ENCODE peak calls at places on chromosomes 11 and 22, in four cellular contexts. K is thoracic aorta, G is pancreas, J is lung. M is an unnamed sample.

GRCh38 chr11:63536669-63537292 is at the start of gene PLAAT4:
- DNase-seq in G (peak; percentile 16), K (no peak), J (peak; percentile 38), M (no peak)

GRCh38 chr11:92224394-92225205 is at the start of gene FAT3:
- DNase-seq in K (no peak), G (no peak), J (no peak), M (no peak)

GRCh38 chr11:104594228-104594958 is 303.9 kb downstream of the CASP12 start:
- DNase-seq in J (no peak), K (no peak), G (no peak), M (no peak)

GRCh38 chr11:15816996-15817395 is 539.4 kb downstream of the SOX6 start:
- DNase-seq in G (no peak), J (no peak), K (no peak), M (no peak)

GRCh38 chr11:37313266-37313665 is 715.2 kb upstream of the RAG2 start:
- DNase-seq in J (no peak), K (no peak), G (no peak), M (no peak)

GRCh38 chr22:31240011-31240410 is 27.9 kb downstream of the LIMK2 start:
- DNase-seq in J (no peak), G (no peak), K (no peak), M (peak; percentile 23)

GRCh38 chr11:114346709-114347141 is 50.5 kb downstream of the NNMT start:
- DNase-seq in K (no peak), J (no peak), G (no peak), M (no peak)

GRCh38 chr22:49825436-49825835 is 2.2 kb downstream of the BRD1 start:
- DNase-seq in K (no peak), J (no peak), G (no peak), M (no peak)

GRCh38 chr11:59614277-59615131 is 1.1 kb downstream of the OSBP start:
- DNase-seq in J (no peak), K (no peak), G (no peak), M (no peak)

GRCh38 chr11:76918941-76919386 is 58.2 kb downstream of the ACER3 start:
- DNase-seq in K (no peak), G (no peak), J (no peak), M (peak; percentile 12)

DNA sequence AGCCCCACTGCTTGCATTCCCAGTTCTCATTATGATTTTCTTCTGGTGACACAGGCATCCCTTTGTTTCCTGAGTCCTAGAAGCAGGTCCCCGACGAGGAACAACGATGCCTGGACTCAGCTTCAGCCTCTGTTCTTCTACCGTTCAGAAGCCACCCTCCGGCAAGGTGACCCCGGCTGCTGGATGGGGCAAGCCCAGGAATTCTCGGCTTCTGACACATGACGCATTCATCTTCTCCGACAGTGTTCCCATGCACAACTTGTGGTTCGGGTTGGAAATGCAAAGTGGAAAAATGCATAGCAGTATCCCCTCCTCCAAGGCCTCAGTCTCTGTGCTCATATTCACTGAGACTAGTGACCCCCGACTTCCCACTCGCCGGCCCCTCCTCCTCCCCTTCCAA is 70.1 kb upstream of the NTM start:
- DNase-seq in G (no peak), K (no peak), J (no peak), M (no peak)
- H3K4me3 ChIP-seq in G (no peak overlapping the region), K (no peak overlapping the region), J (no peak overlapping the region), M (no peak overlapping the region)

DNA sequence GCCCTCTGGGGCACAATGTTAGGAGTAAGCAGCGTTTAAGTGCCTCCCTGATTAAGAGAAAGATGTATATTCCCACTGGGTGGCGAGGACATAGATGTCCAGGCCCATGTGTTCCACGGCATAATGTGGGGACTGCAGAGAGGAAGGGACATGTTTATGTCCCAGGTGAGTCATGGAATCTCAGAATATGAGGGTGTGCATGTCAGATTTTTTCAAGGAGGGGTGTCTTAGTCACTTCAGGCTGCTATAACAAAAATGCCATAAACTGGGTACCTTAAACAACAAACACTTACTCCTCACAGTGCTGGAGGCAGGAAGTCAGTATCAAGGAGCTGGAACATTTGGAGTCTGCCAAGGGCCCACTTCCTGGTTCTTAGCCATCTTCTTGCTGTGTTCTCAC is 55.1 kb downstream of the BCR start:
- DNase-seq in J (no peak), K (no peak), G (no peak), M (no peak)
- TF ChIP-seq CTCF in J (no peak), K (no peak), G (no peak), M (no peak)

GRCh38 chr11:45924036-45924915 is 1.8 kb downstream of the LARGE2 start:
- DNase-seq in J (no peak), K (no peak), G (no peak), M (no peak)
- H3K4me3 ChIP-seq in J (no peak overlapping the region), K (no peak overlapping the region), G (no peak overlapping the region), M (no peak overlapping the region)

GRCh38 chr11:847876-848275 is 5.2 kb downstream of the TSPAN4 start:
- DNase-seq in G (no peak), K (no peak), J (no peak), M (no peak)

GRCh38 chr11:848380-848931 is 5.8 kb downstream of the TSPAN4 start:
- DNase-seq in G (no peak), J (no peak), K (no peak), M (no peak)

GRCh38 chr11:850777-851762 is 8.4 kb downstream of the TSPAN4 start:
- DNase-seq in K (no peak), G (no peak), J (no peak), M (no peak)

GRCh38 chr11:848988-849824 is 6.6 kb downstream of the TSPAN4 start:
- DNase-seq in K (no peak), G (no peak), J (no peak), M (no peak)

DNA sequence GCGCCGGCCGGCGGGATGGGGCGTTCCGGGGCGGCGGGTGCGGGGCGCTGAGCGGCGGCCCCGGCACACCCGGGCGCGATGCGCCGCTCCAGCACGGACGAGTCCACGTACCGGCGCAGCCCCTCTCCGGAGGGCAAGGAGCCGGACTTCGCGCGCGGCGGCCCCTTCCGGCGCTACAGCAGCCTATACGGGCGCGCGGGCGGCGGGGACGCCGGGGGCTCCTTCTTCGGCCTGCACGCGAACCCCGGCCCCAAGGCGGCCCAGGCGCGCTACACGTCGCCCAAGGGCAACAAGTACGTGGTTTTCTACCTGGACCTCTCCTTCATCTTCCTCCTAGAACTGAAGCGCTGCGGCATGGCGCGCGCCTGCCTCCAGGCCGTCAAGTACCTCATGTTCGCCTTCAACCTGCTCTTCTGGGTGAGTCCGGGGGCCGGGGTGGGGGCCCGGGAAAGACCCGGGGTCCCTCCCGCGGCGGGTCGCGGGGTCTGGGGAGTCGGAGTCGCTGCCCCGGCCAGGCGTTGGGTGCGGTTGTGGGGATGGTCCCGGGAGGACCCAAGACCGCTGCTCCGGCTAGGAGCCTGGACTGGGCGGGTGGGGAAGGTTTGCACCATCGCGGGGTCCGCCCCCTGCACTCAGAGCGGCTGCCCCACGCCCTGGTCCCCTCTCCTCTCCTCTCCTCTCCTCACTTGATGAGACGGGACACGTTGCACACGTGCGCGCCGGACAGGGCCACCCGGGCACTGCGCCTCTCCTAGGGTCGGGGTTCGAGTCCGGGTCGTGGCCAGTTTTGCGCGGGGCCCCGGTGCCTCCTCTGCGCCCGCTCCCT is 7.5 kb downstream of the TSPAN4 start:
- DNase-seq in K (no peak), G (no peak), J (no peak), M (no peak)
- TF ChIP-seq CTCF in K (no peak), G (no peak), J (no peak), M (no peak)

GRCh38 chr11:62446091-62446490 is 27.3 kb downstream of the SCGB1A1 start:
- DNase-seq in G (no peak), J (no peak), K (no peak), M (no peak)

GRCh38 chr11:62444271-62444833 is 25.5 kb downstream of the SCGB1A1 start:
- DNase-seq in G (no peak), J (peak; percentile 55), K (peak; percentile 42), M (no peak)

GRCh38 chr11:62444835-62445234 is 26.0 kb downstream of the SCGB1A1 start:
- DNase-seq in J (no peak), K (no peak), G (no peak), M (no peak)

GRCh38 chr11:62445314-62445740 is 26.5 kb downstream of the SCGB1A1 start:
- DNase-seq in J (no peak), G (no peak), K (no peak), M (no peak)

DNA sequence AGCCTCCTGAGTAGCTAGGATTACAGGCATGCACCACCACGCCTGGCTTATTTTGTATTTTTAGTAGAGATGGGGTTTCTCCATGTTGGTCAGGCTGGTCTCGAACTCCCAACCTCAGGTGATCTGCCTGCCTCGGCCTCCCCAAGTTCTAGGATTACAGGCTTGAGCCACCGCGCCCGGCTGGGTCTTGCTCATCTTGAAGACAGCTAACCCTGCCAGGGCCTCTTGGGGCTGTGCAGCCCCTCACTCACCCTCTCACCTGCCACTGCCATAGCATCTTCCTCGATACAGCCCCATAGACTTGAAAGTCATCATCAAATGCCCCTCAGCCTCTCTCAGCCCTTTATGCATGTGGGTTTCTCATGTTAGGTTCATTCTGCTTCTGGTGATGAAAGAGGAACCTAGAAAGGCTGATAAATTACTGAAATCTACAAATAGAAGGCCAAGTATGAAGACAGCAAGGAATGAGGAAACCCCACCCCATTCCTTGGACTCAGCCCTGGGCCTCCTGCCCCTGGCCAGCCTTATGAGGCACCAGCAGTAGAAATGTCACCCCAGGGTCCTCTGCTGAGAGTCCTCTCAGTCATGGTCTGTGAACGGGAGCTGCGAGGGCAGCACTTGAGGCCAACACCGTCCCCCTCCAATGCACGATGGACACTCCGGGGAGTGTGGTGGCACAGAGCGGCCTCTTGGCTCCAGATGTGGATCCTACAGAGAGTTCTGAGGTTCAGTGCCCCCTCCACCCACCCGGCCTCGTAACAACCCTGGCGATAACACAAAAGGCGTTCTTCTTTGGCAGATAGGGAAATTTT is 24.8 kb downstream of the SCGB1A1 start:
- DNase-seq in J (no peak), G (no peak), K (no peak), M (no peak)
- H3K4me3 ChIP-seq in J (no peak overlapping the region), G (no peak overlapping the region), K (peak overlapping the region; percentile 76), M (peak overlapping the region; percentile 47)

M was measured in AG04449.